ENCODE peak calls at places on chromosome 14, in eight cellular contexts. D is ascending aorta, R is IMR-90, C is fibroblast of lung, Y is mucosa of descending colon, J is kidney epithelial cell, X is fibroblast of pulmonary artery, Q is transverse colon. W is an unnamed sample.

GRCh38 chr14:103514596-103515421 is 7.8 kb downstream of the CKB start:
- DNase-seq in Y (no peak), D (no peak), J (no peak), R (no peak), X (no peak), Q (no peak), C (no peak), W (no peak)

GRCh38 chr14:99716850-99717681 is 33.0 kb downstream of the CYP46A1 start:
- DNase-seq in D (no peak), X (no peak), R (no peak), Y (no peak), J (no peak), Q (no peak), C (no peak), W (no peak)

GRCh38 chr14:52369305-52369781 is 55.2 kb downstream of the PTGER2 start:
- DNase-seq in Q (no peak), X (peak; percentile 66), J (no peak), D (no peak), R (peak; percentile 54), C (peak; percentile 52), Y (no peak), W (no peak)

GRCh38 chr14:74244115-74244514 is 4.9 kb downstream of the VSX2 start:
- DNase-seq in D (no peak), X (no peak), Y (no peak), C (no peak), Q (no peak), J (no peak), R (no peak), W (no peak)

GRCh38 chr14:77342726-77343397 is 22.0 kb downstream of the GSTZ1 start:
- DNase-seq in Q (no peak), D (no peak), R (peak; percentile 46), J (no peak), C (no peak), Y (no peak), X (no peak), W (no peak)

GRCh38 chr14:52267501-52268190 is at the start of gene PTGDR:
- DNase-seq in D (peak; percentile 68), C (peak; percentile 30), Q (peak; percentile 82), R (no peak), Y (peak; percentile 87), J (no peak), X (peak; percentile 6), W (no peak)

GRCh38 chr14:26218858-26219257 is 379.0 kb downstream of the NOVA1 start:
- DNase-seq in Q (no peak), C (no peak), X (no peak), J (no peak), D (no peak), Y (no peak), R (no peak), W (no peak)

GRCh38 chr14:104870368-104871144 is 5.5 kb downstream of the CEP170B start:
- DNase-seq in Q (peak; percentile 44), J (no peak), D (peak; percentile 45), R (no peak), Y (peak; percentile 48), C (no peak), X (no peak), W (no peak)

GRCh38 chr14:24971255-24971654 is 78.7 kb downstream of the STXBP6 start:
- DNase-seq in D (no peak), Y (no peak), R (no peak), Q (no peak), C (no peak), X (no peak), J (no peak), W (no peak)

GRCh38 chr14:79510659-79511058 is 700.6 kb downstream of the DIO2 start:
- DNase-seq in C (peak; percentile 20), X (peak; percentile 15), J (peak; percentile 25), R (peak; percentile 65), D (peak; percentile 62), Y (no peak), Q (no peak), W (peak; percentile 6)

GRCh38 chr14:103828315-103828967 is 18.9 kb downstream of the PPP1R13B start:
- DNase-seq in X (peak; percentile 66), J (no peak), R (peak; percentile 23), Y (no peak), Q (peak; percentile 23), D (peak; percentile 66), C (no peak), W (no peak)

GRCh38 chr14:52878469-52878868 is 72.4 kb downstream of the FERMT2 start:
- DNase-seq in Y (no peak), Q (no peak), R (no peak), J (no peak), X (no peak), D (no peak), C (peak; percentile 60), W (no peak)

GRCh38 chr14:91425720-91426032 is 8.1 kb upstream of the CCDC88C start:
- DNase-seq in C (no peak), X (no peak), Y (no peak), R (no peak), D (no peak), Q (no peak), J (no peak), W (no peak)

DNA sequence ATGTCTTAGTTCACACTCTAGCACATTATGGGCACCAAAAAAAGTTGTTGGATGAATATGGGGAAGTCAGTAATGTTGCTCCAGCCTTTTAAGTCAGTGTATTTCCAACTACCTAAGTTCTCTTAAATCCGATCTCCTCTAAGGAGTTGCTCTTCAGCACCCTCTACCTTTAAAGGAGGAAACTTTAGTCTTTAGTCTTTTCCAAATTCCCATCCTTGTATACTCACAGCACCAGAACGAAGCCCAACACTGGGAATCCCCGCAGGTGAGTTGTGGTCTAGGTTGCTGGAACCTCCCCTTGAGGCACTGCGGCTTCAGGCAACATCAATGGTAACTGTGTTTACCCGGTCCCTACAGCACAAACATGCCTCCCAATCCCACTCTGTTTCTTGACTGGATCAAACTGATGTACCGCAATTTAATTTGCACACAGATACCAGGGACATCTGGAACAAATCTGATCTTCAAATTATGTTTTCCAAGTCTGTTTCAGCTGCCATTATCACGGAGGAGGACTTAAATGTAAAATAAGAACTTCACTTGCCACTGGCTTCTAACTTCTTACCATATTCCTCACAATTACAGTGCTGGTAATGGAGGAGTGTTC is 179.0 kb downstream of the FOXN3 start:
- DNase-seq in X (peak; percentile 30), R (peak; percentile 19), Y (no peak), Q (no peak), D (no peak), C (peak; percentile 51), J (no peak), W (no peak)
- TF ChIP-seq CTCF in X (peak; percentile 50), R (peak; percentile 33), Y (no peak), Q (no peak), D (peak; percentile 32), C (peak; percentile 48), J (peak; percentile 25), W (peak; percentile 45)

GRCh38 chr14:58171090-58171489 is 19.1 kb upstream of the ARMH4 start:
- DNase-seq in R (peak; percentile 82), D (peak; percentile 81), X (peak; percentile 83), Y (peak; percentile 75), C (peak; percentile 79), J (peak; percentile 81), Q (peak; percentile 76), W (peak; percentile 43)
- H3K4me3 ChIP-seq in R (no peak overlapping the region), D (no peak overlapping the region), X (no peak overlapping the region), Y (no peak overlapping the region), C (no peak overlapping the region), J (no peak overlapping the region), Q (no peak overlapping the region), W (no peak overlapping the region)

DNA sequence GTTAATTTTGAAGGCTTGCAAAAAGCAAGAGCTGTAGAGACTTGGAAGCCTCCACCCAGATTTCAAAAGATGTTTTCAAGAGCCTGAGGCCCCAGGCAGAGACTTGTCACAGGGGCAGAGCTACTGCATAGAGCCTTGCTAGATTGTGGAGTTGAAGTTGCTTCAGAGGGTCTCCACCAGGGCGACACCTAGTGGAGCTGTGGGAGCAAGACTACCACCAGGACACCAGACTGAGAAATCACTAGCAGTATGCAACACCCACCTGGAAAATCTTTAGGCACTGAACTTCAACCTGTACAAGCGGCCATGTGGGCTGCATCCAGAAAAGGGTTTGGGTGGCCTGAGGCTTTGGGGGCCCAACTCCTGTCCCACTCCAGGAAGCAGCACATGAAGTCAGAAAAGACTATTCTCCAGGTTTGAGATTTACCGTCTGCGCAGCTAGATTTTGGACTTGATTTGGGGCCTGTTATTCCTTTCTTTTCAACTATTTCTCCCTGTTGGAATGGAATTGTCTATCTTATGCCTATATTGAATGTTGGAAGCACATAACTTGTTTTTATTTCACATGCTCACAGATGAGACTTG is 508.5 kb downstream of the FLRT2 start:
- DNase-seq in C (peak; percentile 71), D (no peak), Q (peak; percentile 11), Y (no peak), X (peak; percentile 76), R (peak; percentile 62), J (no peak), W (peak; percentile 29)
- TF ChIP-seq CTCF in C (peak; percentile 92), D (no peak), Q (no peak), Y (peak; percentile 7), X (peak; percentile 91), R (peak; percentile 71), J (peak; percentile 86), W (peak; percentile 89)

DNA sequence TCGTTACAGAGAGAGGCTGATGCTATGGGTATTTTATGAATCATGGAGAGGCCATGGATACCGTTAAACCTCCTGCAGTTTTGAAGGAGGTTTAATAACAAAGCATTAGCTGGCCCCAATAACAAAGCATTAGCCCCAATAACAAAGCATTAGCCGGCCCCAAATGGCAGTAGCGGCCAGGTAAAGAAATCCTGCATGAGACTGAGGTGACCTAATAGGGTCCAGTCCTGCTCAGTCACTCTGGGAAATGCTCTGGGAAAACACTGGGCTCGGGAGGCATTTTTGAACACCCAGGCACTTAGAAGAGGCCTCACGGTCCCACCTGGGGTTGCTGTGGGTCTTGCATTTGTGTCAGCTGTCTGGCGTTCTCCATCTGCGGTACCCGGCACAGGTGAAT is 776 bp upstream of the RIN3 start:
- DNase-seq in C (no peak), Q (no peak), X (no peak), J (no peak), R (no peak), D (no peak), Y (no peak), W (no peak)
- H3K4me3 ChIP-seq in C (peak overlapping the region; percentile 80), Q (peak overlapping the region; percentile 63), X (no peak overlapping the region), J (peak overlapping the region; percentile 63), R (peak overlapping the region; percentile 68), D (peak overlapping the region; percentile 68), Y (no peak overlapping the region), W (peak overlapping the region; percentile 77)

GRCh38 chr14:95470942-95471499 is 45.4 kb downstream of the SYNE3 start:
- DNase-seq in Y (no peak), X (no peak), C (no peak), R (no peak), D (no peak), J (no peak), Q (no peak), W (no peak)
- TF ChIP-seq CTCF in Y (no peak), X (no peak), C (no peak), R (no peak), D (no peak), J (no peak), Q (no peak), W (no peak)

W was measured in AG04450.